ENCODE peak calls at places on chromosomes 12 and 14, in six cellular contexts. X is suprapubic skin; W is activated CD8-positive, alpha-beta memory T cell treated with anti-CD3 and anti-CD28 coated beads for 24 hours; B is stimulated activated naive CD8-positive, alpha-beta T cell treated with anti-CD3 and anti-CD28 coated beads, Interleukin-15, amount 100 ng/mL, for 72 hours; S is uterus; I is RWPE1. R is an unnamed sample.

GRCh38 chr12:26373606-26374495 is 178.5 kb downstream of the SSPN start:
- DNase-seq in B (no peak), I (peak; percentile 68), S (no peak), W (no peak), X (no peak), R (no peak)

GRCh38 chr12:89789862-89790261 is 81.2 kb upstream of the ATP2B1 start:
- DNase-seq in W (no peak), I (no peak), S (no peak), B (no peak), X (no peak), R (no peak)

GRCh38 chr12:6229823-6230222 is 29.6 kb downstream of the CD9 start:
- DNase-seq in I (no peak), B (no peak), S (peak; percentile 80), W (no peak), X (peak; percentile 87), R (no peak)

GRCh38 chr12:108060054-108060453 is 69.0 kb upstream of the WSCD2 start:
- DNase-seq in W (no peak), S (peak; percentile 17), B (no peak), X (no peak), I (no peak), R (no peak)

GRCh38 chr12:54017845-54018607 is 9.2 kb downstream of the HOXC8 start:
- DNase-seq in B (peak; percentile 80), I (peak; percentile 95), X (peak; percentile 94), S (peak; percentile 62), W (peak; percentile 89), R (peak; percentile 46)

GRCh38 chr14:94411638-94412037 is 23.2 kb upstream of the SERPINA1 start:
- DNase-seq in S (no peak), I (no peak), X (no peak), B (no peak), W (no peak), R (peak; percentile 31)

GRCh38 chr14:68309631-68310030 is 483.2 kb downstream of the ZFP36L1 start:
- DNase-seq in I (no peak), S (no peak), X (no peak), B (no peak), W (no peak), R (no peak)

GRCh38 chr12:54991992-54992377 is 7.4 kb upstream of the TESPA1 start:
- DNase-seq in S (no peak), W (no peak), I (no peak), B (no peak), X (no peak), R (no peak)

GRCh38 chr12:76944892-76945291 is 66.1 kb upstream of the CSRP2 start:
- DNase-seq in B (no peak), W (no peak), X (no peak), I (no peak), S (no peak), R (no peak)

GRCh38 chr14:105529506-105530445 is 3.4 kb downstream of the TMEM121 start:
- DNase-seq in W (peak; percentile 71), B (peak; percentile 53), S (no peak), I (no peak), X (peak; percentile 72), R (no peak)

GRCh38 chr14:94423465-94424056 is 29.0 kb downstream of the SERPINA11 start:
- DNase-seq in B (peak; percentile 27), I (peak; percentile 44), W (peak; percentile 59), X (peak; percentile 70), S (peak; percentile 18), R (peak; percentile 75)

GRCh38 chr12:79155703-79156102 is 291.1 kb downstream of the SYT1 start:
- DNase-seq in X (no peak), I (no peak), B (no peak), S (no peak), W (no peak), R (no peak)

GRCh38 chr12:88723219-88723618 is 142.9 kb upstream of the KITLG start:
- DNase-seq in B (no peak), S (no peak), X (no peak), W (no peak), I (peak; percentile 26), R (no peak)

GRCh38 chr14:105527381-105528196 is 1.2 kb downstream of the TMEM121 start:
- DNase-seq in I (no peak), X (peak; percentile 66), S (no peak), W (no peak), B (no peak), R (no peak)

GRCh38 chr14:24414732-24415420 is 14.6 kb downstream of the CBLN3 start:
- DNase-seq in I (no peak), W (no peak), S (no peak), X (peak; percentile 53), B (no peak), R (peak; percentile 18)

GRCh38 chr12:115632323-115632722 is 645.2 kb downstream of the MED13L start:
- DNase-seq in X (no peak), W (no peak), S (no peak), I (peak; percentile 27), B (no peak), R (no peak)

R was measured in upper lobe of left lung.